ENCODE peak calls at places on chromosomes 7 and 10, in five cellular contexts. V is hepatocyte, D is OCI-LY7, G is psoas muscle, L is SJSA1. O is an unnamed sample. For H3K36me3, the result is how much of the 10 kb centered on the place peaks cover.

GRCh38 chr10:101939273-101939635 is 95.7 kb upstream of the KCNIP2 start:
- DNase-seq in L (peak), G (no peak), V (peak), D (peak), O (no peak)

GRCh38 chr7:70775570-70776156 is 356.3 kb upstream of the GALNT17 start:
- DNase-seq in G (no peak), D (peak), L (no peak), V (no peak), O (no peak)

GRCh38 chr10:108970016-108970415 is 953.3 kb downstream of the XPNPEP1 start:
- DNase-seq in G (no peak), D (peak), V (peak), L (peak), O (no peak)

GRCh38 chr10:110659558-110659957 is 15.4 kb downstream of the RBM20 start:
- DNase-seq in V (no peak), D (no peak), G (no peak), L (no peak), O (no peak)

GRCh38 chr10:101839002-101839401 is 4.6 kb downstream of the KCNIP2 start:
- DNase-seq in V (no peak), G (no peak), L (no peak), D (no peak), O (no peak)

GRCh38 chr7:123208793-123209192 is 9.0 kb upstream of the SLC13A1 start:
- DNase-seq in L (no peak), G (no peak), V (peak), D (peak), O (no peak)

GRCh38 chr7:24812313-24812945 is 55.2 kb upstream of the GSDME start:
- DNase-seq in V (peak), L (peak), G (peak), D (peak), O (peak)

GRCh38 chr7:118862733-118863132 is 638.2 kb downstream of the ANKRD7 start:
- DNase-seq in D (no peak), G (no peak), V (no peak), L (no peak), O (no peak)

GRCh38 chr10:103480521-103480920 is 1.5 kb upstream of the CALHM3 start:
- DNase-seq in L (no peak), G (peak), D (no peak), V (no peak), O (no peak)

GRCh38 chr10:93917814-93918213 is 24.0 kb downstream of the SLC35G1 start:
- DNase-seq in L (no peak), V (no peak), D (no peak), G (no peak), O (no peak)

GRCh38 chr7:132381742-132382472 is 194.4 kb downstream of the PLXNA4 start:
- DNase-seq in L (no peak), D (no peak), V (peak), G (no peak), O (no peak)

GRCh38 chr10:24826022-24826421 is 102.3 kb upstream of the ARHGAP21 start:
- DNase-seq in V (peak), G (no peak), D (no peak), L (peak), O (peak)

GRCh38 chr7:73905360-73905759 is 44.4 kb downstream of the TMEM270 start:
- DNase-seq in D (no peak), V (no peak), L (no peak), G (peak), O (no peak)

GRCh38 chr7:75795831-75796285 is 17.7 kb downstream of the CCL24 start:
- DNase-seq in V (peak), L (no peak), G (peak), D (no peak), O (no peak)

GRCh38 chr10:86950349-86950748 is 7.1 kb downstream of the MMRN2 start:
- DNase-seq in V (no peak), L (no peak), G (no peak), D (no peak), O (peak)

GRCh38 chr7:18570890-18571478 is 75.4 kb downstream of the HDAC9 start:
- DNase-seq in L (peak), D (peak), G (no peak), V (peak), O (no peak)

GRCh38 chr7:52555805-52556204 is 479.6 kb upstream of the POM121L12 start:
- DNase-seq in D (no peak), V (no peak), G (no peak), L (no peak), O (no peak)

GRCh38 chr10:104353325-104354048 is at the start of gene CFAP58:
- DNase-seq in G (peak), D (peak), V (peak), L (peak), O (peak)

GRCh38 chr7:99096124-99096887 is 47.6 kb downstream of the SMURF1 start:
- DNase-seq in D (no peak), V (no peak), L (no peak), G (no peak), O (no peak)

GRCh38 chr10:15836797-15837196 is 23.5 kb downstream of the MINDY3 start:
- DNase-seq in L (no peak), V (no peak), D (no peak), G (no peak), O (no peak)

GRCh38 chr10:30834143-30834542 is 197.5 kb downstream of the ZNF438 start:
- DNase-seq in V (no peak), G (no peak), L (no peak), D (no peak), O (no peak)

GRCh38 chr7:82053453-82054032 is 283.7 kb upstream of the HGF start:
- DNase-seq in L (no peak), V (no peak), G (no peak), D (no peak), O (no peak)

GRCh38 chr10:69787681-69788080 is 14.0 kb upstream of the COL13A1 start:
- DNase-seq in D (no peak), L (no peak), V (no peak), G (peak), O (no peak)

GRCh38 chr10:26829810-26830515 is 30.8 kb downstream of the ABI1 start:
- DNase-seq in G (no peak), L (no peak), V (no peak), D (no peak), O (no peak)

GRCh38 chr10:85195596-85195995 is 867.2 kb downstream of the CCSER2 start:
- DNase-seq in V (no peak), G (no peak), L (no peak), D (no peak), O (no peak)

GRCh38 chr10:61487506-61487905 is 34.3 kb upstream of the TMEM26 start:
- DNase-seq in L (no peak), V (no peak), D (no peak), G (no peak), O (no peak)

GRCh38 chr10:12938271-12938670 is 63.2 kb downstream of the CCDC3 start:
- DNase-seq in D (no peak), L (no peak), V (no peak), G (no peak), O (no peak)

GRCh38 chr7:44325811-44326241 is 432 bp upstream of the CAMK2B start:
- DNase-seq in G (no peak), L (no peak), D (no peak), V (no peak), O (no peak)

GRCh38 chr10:107545717-107546116 is 381.2 kb upstream of the SORCS1 start:
- DNase-seq in G (no peak), D (no peak), L (no peak), V (no peak), O (no peak)

GRCh38 chr10:132212816-132213215 is 26.1 kb downstream of the DPYSL4 start:
- DNase-seq in G (no peak), V (no peak), L (no peak), D (no peak), O (no peak)

GRCh38 chr7:332646-333398 is 42.9 kb downstream of the FOXL3 start:
- DNase-seq in G (peak), D (no peak), L (peak), V (peak), O (peak)

DNA sequence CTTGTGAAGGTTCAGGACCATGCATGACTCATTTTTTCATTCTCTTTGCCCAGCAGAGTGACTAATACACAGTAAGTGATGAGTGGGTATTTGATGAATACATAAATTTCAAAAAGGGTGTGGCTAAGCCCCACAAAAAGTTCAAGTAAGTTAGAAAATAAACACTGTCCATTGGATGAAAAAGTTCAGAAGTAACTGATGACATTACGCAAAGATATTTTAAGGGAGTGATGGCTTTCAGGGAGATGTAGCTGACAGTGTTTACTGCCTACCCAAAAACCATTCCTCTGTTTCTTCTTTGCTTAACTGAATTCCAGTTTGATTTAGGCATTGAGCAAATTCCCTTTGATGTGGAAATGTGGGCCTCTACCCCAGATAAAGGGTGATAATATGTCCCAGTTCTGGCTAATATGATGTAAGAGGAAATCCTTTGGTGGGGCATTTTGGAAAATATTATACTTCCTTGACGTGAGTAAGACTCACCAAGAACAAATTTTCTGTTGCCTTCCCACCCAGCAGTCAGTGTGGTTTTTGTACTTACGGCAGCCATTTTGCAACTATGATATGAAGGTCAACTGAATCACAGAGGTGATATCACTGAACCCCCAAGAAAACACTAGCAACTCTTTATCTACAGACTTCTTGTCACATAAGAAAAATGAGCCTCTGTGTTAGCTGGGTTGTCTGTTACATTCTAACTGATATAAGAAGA is 29.0 kb upstream of the EBLN1 start:
- DNase-seq in G (no peak), V (peak), D (no peak), L (peak), O (peak)
- H3K36me3 ChIP-seq in G (under half), V (under half), D (under half), L (under half), O (under half)

GRCh38 chr10:963186-963585 is 25.0 kb upstream of the GTPBP4 start:
- DNase-seq in L (no peak), D (no peak), G (no peak), V (no peak), O (no peak)

GRCh38 chr10:964321-964987 is 23.8 kb upstream of the GTPBP4 start:
- DNase-seq in G (no peak), D (no peak), L (no peak), V (no peak), O (no peak)

GRCh38 chr10:963613-964012 is 24.6 kb upstream of the GTPBP4 start:
- DNase-seq in D (no peak), L (no peak), V (no peak), G (no peak), O (no peak)

GRCh38 chr10:966466-967235 is 21.6 kb upstream of the GTPBP4 start:
- DNase-seq in L (peak), G (no peak), D (no peak), V (no peak), O (no peak)

DNA sequence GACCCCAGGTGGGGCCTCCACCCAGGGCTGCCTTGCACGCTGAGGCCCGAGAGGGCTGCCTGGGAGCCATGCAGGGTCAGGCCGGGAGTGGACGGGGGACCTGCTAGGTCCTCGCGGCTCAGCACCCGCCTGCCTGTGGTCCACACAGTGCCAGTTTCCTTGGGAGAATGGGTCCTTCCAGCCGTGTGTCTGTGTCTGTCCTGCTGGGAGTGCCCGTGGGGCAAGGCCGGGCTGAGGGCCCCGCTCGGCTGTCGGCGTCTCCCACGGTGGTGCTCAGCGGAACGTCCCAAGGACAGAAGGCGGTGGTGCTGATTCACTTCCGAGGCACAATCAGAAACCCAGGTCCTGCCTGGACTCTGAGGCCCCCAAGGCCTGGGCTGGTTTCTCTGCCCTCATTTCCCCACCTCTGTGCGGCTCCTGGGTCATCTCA is 23.2 kb upstream of the GTPBP4 start:
- DNase-seq in L (no peak), G (no peak), V (no peak), D (no peak), O (no peak)
- H3K27ac ChIP-seq in L (no peak), G (no peak), V (no peak), D (no peak), O (no peak)

DNA sequence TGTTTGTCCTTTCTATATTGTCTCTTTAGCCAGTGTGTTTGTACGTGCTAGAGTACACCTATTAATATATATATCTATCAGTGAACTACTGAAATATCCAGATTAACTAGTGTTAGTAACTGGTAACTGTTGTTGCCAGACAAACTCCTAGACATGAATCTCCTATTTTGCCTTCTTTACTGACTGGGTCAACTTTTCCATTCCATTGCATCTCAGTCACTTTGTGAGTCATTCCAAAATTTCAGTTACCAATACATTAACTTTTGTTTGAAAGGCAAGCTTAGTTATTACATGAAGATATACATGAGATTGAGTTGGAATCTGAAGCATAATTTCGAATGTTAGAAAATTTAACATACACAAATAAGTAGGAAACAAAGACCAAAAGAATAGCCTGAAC is 51.4 kb downstream of the BTAF1 start:
- DNase-seq in L (peak), V (no peak), D (no peak), G (no peak), O (no peak)
- H3K36me3 ChIP-seq in L (under half), V (under half), D (half or more), G (under half), O (under half)

DNA sequence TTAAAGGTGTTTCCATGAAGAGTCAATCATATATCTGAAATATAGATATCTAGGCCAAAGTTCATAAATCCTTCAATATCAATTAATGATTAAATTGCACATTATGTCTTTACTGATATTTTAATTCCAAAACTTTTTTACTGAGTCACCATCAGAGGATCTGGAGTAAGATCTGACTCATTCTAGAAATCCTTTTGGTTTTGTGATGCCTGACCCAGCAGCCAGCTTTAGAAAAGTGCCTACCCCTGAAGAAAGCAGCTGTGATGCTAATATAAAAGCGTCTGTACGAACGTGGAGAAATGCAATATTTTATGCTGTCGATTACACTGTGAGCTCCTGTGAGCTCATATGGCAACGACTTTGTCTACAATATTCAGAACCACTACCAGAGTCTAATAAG is 142.5 kb upstream of the LRRTM3 start:
- DNase-seq in D (no peak), L (no peak), G (no peak), V (no peak), O (no peak)
- H3K27ac ChIP-seq in D (no peak), L (no peak), G (peak), V (no peak), O (no peak)

DNA sequence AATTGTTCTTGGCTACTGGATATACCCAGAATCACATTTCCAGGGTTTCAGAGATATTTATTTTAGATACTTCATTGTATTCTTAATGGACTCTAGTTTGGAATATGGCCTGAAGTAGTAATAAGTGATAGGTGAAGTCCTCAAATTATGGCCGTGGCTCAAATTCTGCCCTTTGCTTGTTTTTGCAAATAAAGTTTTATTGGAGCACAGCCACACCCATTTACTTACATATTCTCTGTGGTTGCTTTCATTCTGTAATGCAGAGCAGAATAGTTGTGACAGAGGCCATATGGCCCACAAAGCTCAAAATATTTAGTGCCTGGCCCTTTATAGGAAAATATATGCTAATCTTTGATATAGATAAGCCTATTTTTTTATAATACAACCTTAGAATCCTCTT is 19.5 kb downstream of the ANLN start:
- DNase-seq in V (no peak), G (no peak), D (no peak), L (no peak), O (no peak)
- H3K36me3 ChIP-seq in V (under half), G (under half), D (half or more), L (half or more), O (under half)

GRCh38 chr10:124544711-124545110 is 83.1 kb downstream of the LHPP start:
- DNase-seq in G (no peak), D (peak), V (no peak), L (no peak), O (no peak)

GRCh38 chr10:124547651-124548168 is 86.1 kb downstream of the LHPP start:
- DNase-seq in V (peak), G (peak), L (no peak), D (no peak), O (no peak)

GRCh38 chr10:124545756-124546369 is 84.2 kb downstream of the LHPP start:
- DNase-seq in D (peak), G (peak), V (no peak), L (no peak), O (no peak)

GRCh38 chr10:124545346-124545745 is 83.7 kb downstream of the LHPP start:
- DNase-seq in D (peak), L (no peak), G (no peak), V (no peak), O (no peak)

DNA sequence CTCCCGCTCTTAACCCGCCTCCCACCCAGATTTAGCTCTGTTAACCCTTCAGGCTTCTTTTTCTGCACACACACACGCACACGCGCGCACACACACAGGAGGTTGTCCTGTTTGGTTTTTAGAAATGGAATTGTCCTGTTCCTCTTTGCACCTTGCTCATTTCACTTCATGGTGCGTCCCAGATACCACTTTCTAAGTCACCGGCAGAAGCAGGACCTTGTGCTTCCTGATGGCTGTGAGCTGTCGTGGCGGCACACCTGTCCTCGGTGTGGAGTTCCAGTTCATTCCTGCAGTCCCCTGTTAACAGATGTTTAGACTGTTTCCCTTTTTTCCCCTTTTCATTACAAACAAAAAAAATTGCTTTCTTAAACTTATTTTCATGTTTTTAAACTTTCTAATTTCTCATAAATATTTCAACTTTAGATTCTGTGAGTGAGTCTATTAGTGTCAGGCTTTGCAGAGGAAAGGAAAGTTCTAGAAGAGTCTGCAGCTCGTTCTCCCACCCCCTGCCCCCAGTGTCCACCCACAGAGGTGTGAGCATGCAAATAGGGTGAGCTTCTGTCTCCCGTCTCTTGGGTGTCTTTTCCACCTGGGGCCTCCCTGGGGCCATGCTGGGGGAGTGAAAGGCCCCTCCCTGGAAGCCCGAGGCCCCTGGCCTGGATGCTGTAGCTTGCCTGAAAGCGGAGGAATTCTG is 85.5 kb downstream of the LHPP start:
- DNase-seq in L (no peak), V (no peak), G (no peak), D (peak), O (no peak)
- H3K27ac ChIP-seq in L (no peak), V (peak), G (peak), D (peak), O (no peak)

GRCh38 chr7:157195868-157196267 is 57.1 kb downstream of the UBE3C start:
- DNase-seq in V (no peak), G (no peak), L (no peak), D (no peak), O (no peak)

GRCh38 chr7:157189405-157189804 is 50.7 kb downstream of the UBE3C start:
- DNase-seq in G (no peak), L (no peak), V (no peak), D (no peak), O (no peak)

GRCh38 chr7:157192861-157193260 is 54.1 kb downstream of the UBE3C start:
- DNase-seq in V (no peak), D (no peak), G (no peak), L (no peak), O (no peak)

GRCh38 chr7:157193274-157193673 is 54.5 kb downstream of the UBE3C start:
- DNase-seq in V (peak), G (no peak), D (no peak), L (no peak), O (no peak)

DNA sequence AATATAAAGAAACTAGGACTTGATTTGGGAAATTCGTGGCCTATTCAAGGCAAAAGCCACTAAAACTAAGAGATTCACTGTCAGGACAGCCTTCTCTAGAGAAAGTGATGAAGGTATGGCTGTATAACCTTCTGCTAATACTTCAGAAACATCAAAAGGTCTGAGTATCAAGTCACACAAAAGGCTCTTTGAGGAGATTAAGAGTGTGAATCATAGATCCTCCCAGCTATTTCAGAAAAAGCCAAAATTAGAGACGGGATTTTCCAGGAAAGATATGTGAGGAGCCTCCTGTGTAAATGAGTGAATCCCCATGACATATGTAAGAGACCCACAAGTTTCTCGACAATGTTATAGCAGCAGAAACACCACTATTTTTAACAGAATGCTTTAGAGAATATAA is 56.2 kb downstream of the UBE3C start:
- DNase-seq in L (no peak), V (no peak), G (no peak), D (no peak), O (no peak)
- H3K36me3 ChIP-seq in L (half or more), V (under half), G (under half), D (half or more), O (under half)

O was measured in CD4-positive, alpha-beta memory T cell.